ENCODE peak calls at places on chromosome 4, in nine cellular contexts. H is NCI-H1105, I is NCI-H1930, E is NCI-H2171 treated with DMSO at 0.1 percent for 48 hours, G is EL, W is AG08396, N is K562, Y is GM04504, D is upper lobe of right lung. P is an unnamed sample.

GRCh38 chr4:174523003-174523693 is 860 bp upstream of the HPGD start:
- DNase-seq in G (no peak), Y (no peak), W (peak; percentile 2), D (no peak), I (no peak), H (no peak), N (no peak), E (no peak), P (no peak)

GRCh38 chr4:140644470-140645185 is 75.9 kb upstream of the UCP1 start:
- DNase-seq in N (no peak), W (no peak), I (no peak), Y (no peak), H (no peak), D (no peak), E (no peak), G (no peak), P (no peak)

GRCh38 chr4:4858527-4858926 is 938 bp upstream of the MSX1 start:
- DNase-seq in Y (no peak), I (no peak), W (no peak), E (no peak), H (no peak), N (no peak), D (peak; percentile 8), G (no peak), P (no peak)

GRCh38 chr4:55029321-55029720 is 96.1 kb downstream of the KDR start:
- DNase-seq in E (no peak), Y (no peak), G (no peak), W (no peak), N (no peak), H (no peak), I (no peak), D (no peak), P (no peak)

GRCh38 chr4:153520871-153521329 is 54.7 kb downstream of the TMEM131L start:
- DNase-seq in Y (no peak), H (no peak), I (no peak), D (no peak), E (no peak), W (no peak), N (no peak), G (no peak), P (no peak)

GRCh38 chr4:149928507-149928906 is 112.9 kb upstream of the IQCM start:
- DNase-seq in H (no peak), G (no peak), N (no peak), I (no peak), D (no peak), Y (no peak), E (no peak), W (no peak), P (no peak)

GRCh38 chr4:48375651-48376291 is 34.4 kb downstream of the SLAIN2 start:
- DNase-seq in Y (no peak), G (peak; percentile 93), I (no peak), W (peak; percentile 28), E (no peak), N (no peak), H (no peak), D (no peak), P (peak; percentile 55)

GRCh38 chr4:123474817-123475216 is 78.2 kb downstream of the SPRY1 start:
- DNase-seq in W (no peak), D (no peak), Y (no peak), I (no peak), G (no peak), E (no peak), N (no peak), H (no peak), P (no peak)

GRCh38 chr4:113955948-113956347 is 23.5 kb downstream of the ARSJ start:
- DNase-seq in D (no peak), N (no peak), W (no peak), G (no peak), E (no peak), H (no peak), I (no peak), Y (no peak), P (no peak)

GRCh38 chr4:6771229-6771671 is 11.3 kb upstream of the KIAA0232 start:
- DNase-seq in N (no peak), H (no peak), W (peak; percentile 70), I (no peak), E (no peak), G (no peak), Y (peak; percentile 29), D (peak; percentile 58), P (peak; percentile 98)

GRCh38 chr4:173538148-173538902 is 8.3 kb upstream of the HAND2 start:
- DNase-seq in G (no peak), E (no peak), D (peak; percentile 64), W (no peak), Y (no peak), N (no peak), I (no peak), H (peak; percentile 29), P (no peak)

GRCh38 chr4:109072595-109072994 is 229.9 kb downstream of the COL25A1 start:
- DNase-seq in N (no peak), E (no peak), D (no peak), Y (peak; percentile 85), G (peak; percentile 71), H (no peak), I (no peak), W (no peak), P (peak; percentile 28)

GRCh38 chr4:27381806-27382205 is 521.2 kb downstream of the STIM2 start:
- DNase-seq in Y (no peak), N (no peak), H (no peak), E (no peak), D (no peak), W (no peak), G (no peak), I (no peak), P (no peak)

GRCh38 chr4:121392426-121393086 is 11.7 kb upstream of the QRFPR start:
- DNase-seq in H (no peak), D (no peak), N (no peak), W (no peak), E (no peak), I (no peak), Y (no peak), G (no peak), P (no peak)

GRCh38 chr4:67909910-67910905 is 26.4 kb upstream of the TMPRSS11D start:
- DNase-seq in W (peak; percentile 13), N (no peak), Y (no peak), E (no peak), D (no peak), H (no peak), G (peak; percentile 23), I (no peak), P (peak; percentile 31)

GRCh38 chr4:8101796-8102355 is 56.7 kb downstream of the ABLIM2 start:
- DNase-seq in I (no peak), E (no peak), H (no peak), G (no peak), N (no peak), W (no peak), D (no peak), Y (no peak), P (no peak)

GRCh38 chr4:169071781-169072180 is 61.7 kb upstream of the CBR4 start:
- DNase-seq in E (no peak), G (no peak), W (no peak), N (no peak), Y (no peak), H (no peak), I (no peak), D (no peak), P (no peak)

GRCh38 chr4:119104644-119105273 is 30.9 kb upstream of the MYOZ2 start:
- DNase-seq in H (no peak), E (no peak), D (no peak), G (no peak), N (no peak), W (no peak), I (no peak), Y (no peak), P (no peak)

GRCh38 chr4:146165840-146166239 is 9.7 kb upstream of the LSM6 start:
- DNase-seq in W (no peak), G (peak; percentile 82), H (no peak), N (no peak), D (no peak), E (no peak), I (no peak), Y (peak; percentile 50), P (peak; percentile 50)

GRCh38 chr4:181659202-181659601 is 584.0 kb upstream of the TENM3 start:
- DNase-seq in I (no peak), H (no peak), G (no peak), N (no peak), D (no peak), W (no peak), E (no peak), Y (no peak), P (peak; percentile 59)

GRCh38 chr4:24024157-24024556 is 134.3 kb upstream of the PPARGC1A start:
- DNase-seq in G (no peak), D (no peak), H (no peak), N (no peak), Y (no peak), W (peak; percentile 12), E (no peak), I (no peak), P (no peak)

GRCh38 chr4:8689741-8690140 is 97.2 kb downstream of the CPZ start:
- DNase-seq in G (no peak), H (no peak), D (peak; percentile 55), N (no peak), W (no peak), E (no peak), Y (no peak), I (no peak), P (no peak)

GRCh38 chr4:76197971-76198410 is 15.6 kb downstream of the SCARB2 start:
- DNase-seq in W (no peak), E (peak; percentile 84), D (peak; percentile 71), G (peak; percentile 30), I (peak; percentile 60), Y (no peak), N (no peak), H (peak; percentile 74), P (peak; percentile 72)

GRCh38 chr4:6942238-6942800 is 32.7 kb downstream of the TBC1D14 start:
- DNase-seq in D (no peak), W (peak; percentile 91), G (peak; percentile 91), I (no peak), E (no peak), H (no peak), N (peak; percentile 57), Y (peak; percentile 89), P (peak; percentile 88)

GRCh38 chr4:130747842-130748241 is 1651.9 kb downstream of the C4orf33 start:
- DNase-seq in H (no peak), E (peak; percentile 17), N (no peak), Y (no peak), G (peak; percentile 3), I (no peak), W (peak; percentile 4), D (no peak), P (no peak)

GRCh38 chr4:122898370-122899150 is 23.8 kb downstream of the NUDT6 start:
- DNase-seq in E (no peak), Y (peak; percentile 83), H (no peak), N (no peak), I (no peak), D (no peak), W (peak; percentile 51), G (peak; percentile 94), P (peak; percentile 88)

GRCh38 chr4:15649914-15650545 is 5.1 kb downstream of the FBXL5 start:
- DNase-seq in I (peak; percentile 8), Y (no peak), D (no peak), E (peak; percentile 46), W (peak; percentile 33), N (peak; percentile 50), G (peak; percentile 71), H (peak; percentile 31), P (peak; percentile 56)

GRCh38 chr4:158042591-158043030 is 130.2 kb downstream of the GASK1B start:
- DNase-seq in N (no peak), G (peak; percentile 77), E (no peak), W (no peak), Y (peak; percentile 67), H (no peak), I (no peak), D (no peak), P (peak; percentile 16)

GRCh38 chr4:101304916-101305315 is 42.4 kb downstream of the PPP3CA start:
- DNase-seq in N (no peak), I (no peak), D (no peak), E (no peak), W (peak; percentile 22), G (peak; percentile 66), H (peak; percentile 10), Y (no peak), P (peak; percentile 63)

GRCh38 chr4:185838514-185839203 is 26.7 kb upstream of the SORBS2 start:
- DNase-seq in N (no peak), E (no peak), G (no peak), H (no peak), I (no peak), W (no peak), D (no peak), Y (no peak), P (peak; percentile 39)

GRCh38 chr4:7581477-7581876 is 146.7 kb upstream of the PSAPL1 start:
- DNase-seq in Y (no peak), D (no peak), G (no peak), E (no peak), H (no peak), I (no peak), N (peak; percentile 65), W (peak; percentile 29), P (peak; percentile 36)

P was measured in RPMI7951.